ENCODE peak calls at places on chromosome 10, in four cellular contexts. I is K562, R is HL-60, M is GM12878. K is an unnamed sample.

GRCh38 chr10:70512149-70512611 is 33.6 kb downstream of the PALD1 start:
- DNase-seq in I (no peak), R (no peak), M (no peak), K (no peak)

GRCh38 chr10:71801357-71801756 is 28.0 kb upstream of the VSIR start:
- DNase-seq in I (no peak), R (peak; percentile 51), M (peak; percentile 70), K (peak; percentile 60)

GRCh38 chr10:22372298-22372697 is 27.0 kb downstream of the SPAG6 start:
- DNase-seq in I (no peak), R (no peak), M (no peak), K (no peak)

GRCh38 chr10:98659951-98660350 is 213.2 kb upstream of the HPS1 start:
- DNase-seq in I (no peak), R (no peak), M (no peak), K (no peak)

GRCh38 chr10:49552277-49552676 is 13.4 kb upstream of the ERCC6 start:
- DNase-seq in I (no peak), R (no peak), M (no peak), K (no peak)

GRCh38 chr10:71092812-71093391 is 119.5 kb upstream of the UNC5B start:
- DNase-seq in I (no peak), R (no peak), M (no peak), K (no peak)

GRCh38 chr10:33681580-33681979 is 347.1 kb upstream of the NRP1 start:
- DNase-seq in I (no peak), R (no peak), M (no peak), K (no peak)

GRCh38 chr10:50561266-50561665 is 62.5 kb downstream of the SGMS1 start:
- DNase-seq in I (no peak), R (no peak), M (no peak), K (no peak)

GRCh38 chr10:27391916-27392315 is 112.2 kb upstream of the RAB18 start:
- DNase-seq in I (no peak), R (no peak), M (no peak), K (no peak)

GRCh38 chr10:59625842-59626522 is 83.7 kb downstream of the SLC16A9 start:
- DNase-seq in I (peak; percentile 78), R (peak; percentile 54), M (peak; percentile 35), K (peak; percentile 43)

GRCh38 chr10:111158601-111159000 is 81.8 kb downstream of the ADRA2A start:
- DNase-seq in I (no peak), R (no peak), M (no peak), K (no peak)

GRCh38 chr10:56383806-56384205 is 22.7 kb upstream of the ZWINT start:
- DNase-seq in I (no peak), R (no peak), M (no peak), K (no peak)

GRCh38 chr10:82888809-82889455 is 1013.9 kb downstream of the NRG3 start:
- DNase-seq in I (no peak), R (no peak), M (no peak), K (no peak)

GRCh38 chr10:132133005-132133404 is 53.7 kb upstream of the DPYSL4 start:
- DNase-seq in I (no peak), R (no peak), M (no peak), K (no peak)

GRCh38 chr10:132640326-132641125 is 102.9 kb downstream of the INPP5A start:
- DNase-seq in I (no peak), R (no peak), M (no peak), K (no peak)

GRCh38 chr10:47340613-47341170 is 7.5 kb upstream of the RBP3 start:
- DNase-seq in I (peak; percentile 83), R (peak; percentile 44), M (peak; percentile 9), K (peak; percentile 66)

GRCh38 chr10:121696854-121697253 is 98.6 kb upstream of the FGFR2 start:
- DNase-seq in I (peak; percentile 45), R (peak; percentile 25), M (no peak), K (no peak)

GRCh38 chr10:458466-458865 is 231.0 kb downstream of the DIP2C start:
- DNase-seq in I (no peak), R (no peak), M (no peak), K (no peak)

GRCh38 chr10:78139336-78139735 is 105.7 kb downstream of the RPS24 start:
- DNase-seq in I (no peak), R (no peak), M (no peak), K (no peak)

GRCh38 chr10:89393898-89394297 is 1.5 kb downstream of the IFIT1 start:
- DNase-seq in I (no peak), R (no peak), M (no peak), K (no peak)

GRCh38 chr10:74750848-74751274 is 75.5 kb upstream of the KAT6B start:
- DNase-seq in I (no peak), R (no peak), M (peak; percentile 25), K (peak; percentile 17)

GRCh38 chr10:4447977-4448376 is 378.0 kb upstream of the AKR1E2 start:
- DNase-seq in I (no peak), R (no peak), M (no peak), K (no peak)

GRCh38 chr10:82394122-82394521 is 519.1 kb downstream of the NRG3 start:
- DNase-seq in I (no peak), R (no peak), M (no peak), K (no peak)

GRCh38 chr10:63494951-63495350 is 26.2 kb upstream of the REEP3 start:
- DNase-seq in I (no peak), R (no peak), M (no peak), K (no peak)

GRCh38 chr10:132311338-132311939 is 3.7 kb upstream of the STK32C start:
- DNase-seq in I (peak; percentile 85), R (no peak), M (no peak), K (no peak)

GRCh38 chr10:88385601-88386203 is 197.4 kb downstream of the RNLS start:
- DNase-seq in I (no peak), R (peak; percentile 91), M (peak; percentile 94), K (peak; percentile 12)

GRCh38 chr10:61662794-61663259 is at the start of gene CABCOCO1:
- DNase-seq in I (no peak), R (no peak), M (no peak), K (no peak)

GRCh38 chr10:44805461-44806210 is 105.5 kb upstream of the TMEM72 start:
- DNase-seq in I (no peak), R (no peak), M (no peak), K (no peak)

GRCh38 chr10:44259090-44259874 is 125.6 kb downstream of the CXCL12 start:
- DNase-seq in I (no peak), R (no peak), M (no peak), K (no peak)

GRCh38 chr10:75408911-75409885 is 7.6 kb upstream of the ZNF503 start:
- DNase-seq in I (peak; percentile 74), R (peak; percentile 49), M (no peak), K (peak; percentile 36)

GRCh38 chr10:113402602-113403001 is 150.3 kb upstream of the HABP2 start:
- DNase-seq in I (no peak), R (no peak), M (no peak), K (no peak)

GRCh38 chr10:35854661-35855060 is 212.6 kb upstream of the FZD8 start:
- DNase-seq in I (no peak), R (no peak), M (no peak), K (no peak)

GRCh38 chr10:129031233-129032150 is 435.5 kb upstream of the MGMT start:
- DNase-seq in I (peak; percentile 50), R (peak; percentile 26), M (no peak), K (peak; percentile 59)

GRCh38 chr10:131891196-131891928 is 9.4 kb upstream of the PPP2R2D start:
- DNase-seq in I (peak; percentile 69), R (no peak), M (no peak), K (no peak)

GRCh38 chr10:49667991-49668390 is 11.5 kb upstream of the C10orf53 start:
- DNase-seq in I (no peak), R (no peak), M (no peak), K (no peak)

GRCh38 chr10:70418229-70418628 is 14.3 kb downstream of the EIF4EBP2 start:
- DNase-seq in I (no peak), R (no peak), M (no peak), K (no peak)

GRCh38 chr10:21368728-21369425 is 156.6 kb downstream of the SKIDA1 start:
- DNase-seq in I (peak; percentile 38), R (no peak), M (no peak), K (no peak)

GRCh38 chr10:21368022-21368582 is 157.4 kb downstream of the SKIDA1 start:
- DNase-seq in I (no peak), R (peak; percentile 24), M (no peak), K (no peak)

GRCh38 chr10:21363087-21363752 is 162.3 kb downstream of the SKIDA1 start:
- DNase-seq in I (no peak), R (no peak), M (no peak), K (no peak)

GRCh38 chr10:21363753-21364104 is 161.8 kb downstream of the SKIDA1 start:
- DNase-seq in I (no peak), R (no peak), M (no peak), K (no peak)

DNA sequence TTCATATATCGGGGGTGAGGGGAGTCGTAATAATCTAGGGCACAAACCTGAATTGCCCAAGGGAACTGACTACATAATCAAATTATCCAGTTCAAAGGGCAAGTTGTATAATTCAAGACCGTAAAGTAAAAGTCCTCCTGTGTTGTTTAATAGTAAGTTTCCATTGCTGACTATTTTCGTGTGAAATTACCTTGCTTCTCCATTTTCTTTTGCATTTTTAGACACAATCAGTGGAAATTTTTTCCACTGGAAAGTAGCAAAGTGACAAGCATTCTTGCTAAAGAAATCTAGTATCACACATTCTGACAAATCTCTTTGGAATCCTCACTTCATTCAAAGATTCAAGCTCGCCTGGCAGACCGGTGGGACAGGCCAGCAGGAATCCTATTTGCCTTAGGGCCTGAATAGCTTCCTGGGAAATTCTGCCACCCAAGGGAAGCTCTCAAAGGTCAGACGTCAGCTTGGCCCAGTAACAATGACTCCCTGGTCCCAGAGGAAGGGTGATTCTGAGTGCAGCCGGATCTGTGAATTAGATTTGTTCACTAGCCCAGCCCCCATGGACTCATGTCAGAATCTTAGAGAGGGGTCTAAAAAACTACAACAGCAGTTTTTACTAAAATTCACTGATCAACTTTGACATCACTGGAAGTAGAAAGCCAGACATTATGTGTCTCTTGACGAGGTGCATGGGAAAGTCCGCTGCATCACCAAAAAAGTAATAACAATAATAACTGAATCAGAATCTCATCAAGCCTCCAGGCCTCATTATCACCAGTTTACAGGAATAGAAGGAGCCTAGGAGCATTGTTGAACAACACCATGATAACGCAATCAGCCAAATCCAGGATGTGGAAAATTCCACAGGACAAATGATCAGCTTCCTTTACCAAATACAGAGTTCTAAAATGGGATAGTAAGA is 161.0 kb downstream of the SKIDA1 start:
- DNase-seq in I (no peak), R (no peak), M (no peak), K (no peak)
- TF ChIP-seq SPI1 in I (no peak), R (no peak), M (no peak), K (no peak)

GRCh38 chr10:107364872-107365271 is 200.4 kb upstream of the SORCS1 start:
- DNase-seq in I (no peak), R (no peak), M (no peak), K (no peak)
- TF ChIP-seq POLR2AphosphoS5 in I (no peak), R (no peak), M (no peak), K (no peak)

GRCh38 chr10:69362471-69362954 is 54.2 kb downstream of the TACR2 start:
- DNase-seq in I (no peak), R (no peak), M (no peak), K (no peak)

GRCh38 chr10:69360485-69361302 is 56.0 kb downstream of the TACR2 start:
- DNase-seq in I (no peak), R (no peak), M (no peak), K (no peak)

GRCh38 chr10:69358148-69358795 is 58.4 kb downstream of the TACR2 start:
- DNase-seq in I (no peak), R (no peak), M (no peak), K (no peak)

GRCh38 chr10:69361303-69361614 is 55.5 kb downstream of the TACR2 start:
- DNase-seq in I (no peak), R (no peak), M (no peak), K (no peak)

GRCh38 chr10:69359089-69360025 is 57.4 kb downstream of the TACR2 start:
- DNase-seq in I (no peak), R (peak; percentile 80), M (no peak), K (no peak)
- TF ChIP-seq SPI1 in I (no peak), R (peak; percentile 69), M (no peak), K (no peak)

GRCh38 chr10:101569838-101570763 is 18.0 kb downstream of the POLL start:
- DNase-seq in I (peak; percentile 77), R (peak; percentile 56), M (peak; percentile 19), K (peak; percentile 96)
- TF ChIP-seq POLR2AphosphoS5 in I (no peak), R (no peak), M (no peak), K (no peak)